ENCODE peak calls at places on chromosomes 13 and 19, in ten cellular contexts. R, P, D, C, O, M, U, A, S and T are unnamed samples.

GRCh38 chr19:3159565-3159964 is 19.0 kb upstream of the S1PR4 start:
- DNase-seq in R (no peak), P (no peak), D (no peak), C (no peak), O (no peak), M (no peak), U (no peak), A (no peak), S (no peak), T (no peak)

GRCh38 chr13:26326562-26326961 is 72.6 kb downstream of the CDK8 start:
- DNase-seq in R (no peak), P (no peak), D (no peak), C (no peak), O (no peak), M (no peak), U (no peak), A (no peak), S (no peak), T (no peak)

GRCh38 chr13:100130930-100131511 is 42.1 kb downstream of the PCCA start:
- DNase-seq in R (peak), P (no peak), D (no peak), C (no peak), O (peak), M (peak), U (no peak), A (no peak), S (no peak), T (no peak)

GRCh38 chr13:52599037-52599852 is 43.0 kb upstream of the HNRNPA1L2 start:
- DNase-seq in R (peak), P (no peak), D (peak), C (no peak), O (peak), M (peak), U (peak), A (no peak), S (no peak), T (no peak)

GRCh38 chr19:5290336-5291262 is 50.0 kb downstream of the PTPRS start:
- DNase-seq in R (no peak), P (no peak), D (no peak), C (no peak), O (no peak), M (no peak), U (no peak), A (peak), S (no peak), T (no peak)

GRCh38 chr13:46552888-46553520 is at the start of gene LRCH1:
- DNase-seq in R (peak), P (no peak), D (peak), C (peak), O (peak), M (peak), U (peak), A (peak), S (peak), T (peak)

GRCh38 chr19:8610041-8610927 is at the start of gene ADAMTS10:
- DNase-seq in R (peak), P (no peak), D (peak), C (no peak), O (peak), M (peak), U (peak), A (no peak), S (peak), T (peak)

GRCh38 chr13:37485766-37486165 is 112.8 kb downstream of the POSTN start:
- DNase-seq in R (peak), P (no peak), D (no peak), C (no peak), O (peak), M (no peak), U (no peak), A (no peak), S (no peak), T (no peak)

GRCh38 chr13:110498327-110498726 is 63.2 kb downstream of the RAB20 start:
- DNase-seq in R (peak), P (no peak), D (no peak), C (no peak), O (no peak), M (no peak), U (no peak), A (no peak), S (no peak), T (no peak)

GRCh38 chr19:47005873-47006272 is 13.8 kb upstream of the NPAS1 start:
- DNase-seq in R (no peak), P (no peak), D (peak), C (no peak), O (no peak), M (peak), U (no peak), A (no peak), S (no peak), T (no peak)

GRCh38 chr19:16376649-16377048 is 52.0 kb downstream of the KLF2 start:
- DNase-seq in R (no peak), P (no peak), D (peak), C (no peak), O (peak), M (no peak), U (no peak), A (no peak), S (peak), T (no peak)

GRCh38 chr19:6425732-6426686 is 1.4 kb upstream of the KHSRP start:
- DNase-seq in R (no peak), P (no peak), D (no peak), C (no peak), O (no peak), M (no peak), U (no peak), A (peak), S (no peak), T (no peak)

GRCh38 chr13:41500501-41500900 is 43.2 kb downstream of the RGCC start:
- DNase-seq in R (peak), P (no peak), D (peak), C (no peak), O (peak), M (peak), U (no peak), A (no peak), S (no peak), T (no peak)

GRCh38 chr13:77026783-77027621 is at the start of gene FBXL3:
- DNase-seq in R (peak), P (peak), D (peak), C (peak), O (peak), M (peak), U (peak), A (peak), S (peak), T (peak)

GRCh38 chr13:109529964-109530363 is 256.4 kb downstream of the IRS2 start:
- DNase-seq in R (no peak), P (no peak), D (no peak), C (no peak), O (no peak), M (peak), U (no peak), A (no peak), S (no peak), T (no peak)

GRCh38 chr13:40149611-40150283 is 494.3 kb downstream of the COG6 start:
- DNase-seq in R (peak), P (peak), D (no peak), C (no peak), O (peak), M (peak), U (peak), A (no peak), S (no peak), T (peak)

GRCh38 chr13:111093634-111094033 is 21.5 kb upstream of the ARHGEF7 start:
- DNase-seq in R (no peak), P (no peak), D (no peak), C (no peak), O (no peak), M (no peak), U (no peak), A (no peak), S (no peak), T (no peak)

GRCh38 chr19:35231956-35232746 is 3.6 kb upstream of the FAM187B start:
- DNase-seq in R (no peak), P (no peak), D (no peak), C (no peak), O (no peak), M (no peak), U (no peak), A (no peak), S (no peak), T (no peak)

GRCh38 chr19:8127311-8127710 is 22.1 kb downstream of the FBN3 start:
- DNase-seq in R (no peak), P (no peak), D (no peak), C (no peak), O (no peak), M (no peak), U (no peak), A (no peak), S (no peak), T (no peak)